ENCODE peak calls at places on chromosome 5, in five cellular contexts. Q is endothelial cell, W is HT1080, M is germinal center, D is MM.1S. L is an unnamed sample.

GRCh38 chr5:14143843-14144585 is 872 bp downstream of the TRIO start:
- DNase-seq in W (peak), D (peak), M (peak), Q (peak), L (peak)

GRCh38 chr5:180135128-180135955 is 63.8 kb upstream of the RNF130 start:
- DNase-seq in W (peak), Q (no peak), M (no peak), D (no peak), L (peak)

GRCh38 chr5:127002390-127002789 is 28.0 kb downstream of the MARCHF3 start:
- DNase-seq in W (peak), M (no peak), D (no peak), Q (no peak), L (no peak)

GRCh38 chr5:79728396-79728795 is 38.8 kb downstream of the CMYA5 start:
- DNase-seq in Q (no peak), W (peak), D (no peak), M (no peak), L (no peak)

GRCh38 chr5:133041910-133042309 is 9.9 kb upstream of the HSPA4 start:
- DNase-seq in M (no peak), D (no peak), Q (no peak), W (peak), L (no peak)

GRCh38 chr5:90161399-90161798 is 248.2 kb downstream of the CETN3 start:
- DNase-seq in M (peak), W (peak), Q (peak), D (no peak), L (peak)

GRCh38 chr5:27450607-27451006 is 412.2 kb upstream of the CDH9 start:
- DNase-seq in M (no peak), D (peak), Q (no peak), W (peak), L (no peak)

GRCh38 chr5:32130865-32131264 is 43.3 kb downstream of the GOLPH3 start:
- DNase-seq in W (no peak), M (no peak), D (no peak), Q (no peak), L (no peak)

GRCh38 chr5:129541648-129542251 is 81.7 kb downstream of the ADAMTS19 start:
- DNase-seq in M (peak), Q (no peak), W (peak), D (peak), L (no peak)

GRCh38 chr5:79111387-79111959 is at the start of gene BHMT:
- DNase-seq in D (no peak), M (no peak), Q (no peak), W (no peak), L (peak)

GRCh38 chr5:32613050-32613672 is 27.8 kb downstream of the SUB1 start:
- DNase-seq in M (peak), W (peak), D (peak), Q (peak), L (peak)

GRCh38 chr5:114361724-114362196 is at the start of gene KCNN2:
- DNase-seq in D (peak), M (peak), W (peak), Q (peak), L (peak)

GRCh38 chr5:143499480-143500114 is 96.1 kb upstream of the NR3C1 start:
- DNase-seq in M (no peak), D (no peak), W (no peak), Q (no peak), L (no peak)

GRCh38 chr5:177133845-177134652 is 476 bp downstream of the NSD1 start:
- DNase-seq in D (peak), M (peak), W (peak), Q (peak), L (peak)

GRCh38 chr5:150517272-150518152 is 9.6 kb downstream of the NDST1 start:
- DNase-seq in M (no peak), W (peak), D (no peak), Q (no peak), L (peak)

GRCh38 chr5:174755103-174755502 is 30.7 kb downstream of the MSX2 start:
- DNase-seq in Q (no peak), D (no peak), M (no peak), W (peak), L (no peak)

GRCh38 chr5:76372320-76373054 is 30.6 kb upstream of the IQGAP2 start:
- DNase-seq in W (peak), D (no peak), M (no peak), Q (no peak), L (no peak)

GRCh38 chr5:133753856-133754255 is 141.5 kb upstream of the FSTL4 start:
- DNase-seq in W (peak), D (no peak), M (no peak), Q (no peak), L (no peak)

GRCh38 chr5:54619732-54620582 is 102.4 kb downstream of the SNX18 start:
- DNase-seq in D (no peak), Q (no peak), W (peak), M (no peak), L (no peak)

GRCh38 chr5:109743041-109743531 is 53.4 kb downstream of the MAN2A1 start:
- DNase-seq in Q (no peak), W (no peak), D (peak), M (no peak), L (no peak)

GRCh38 chr5:72268753-72269410 is 51.2 kb downstream of the MRPS27 start:
- DNase-seq in W (no peak), Q (peak), D (peak), M (peak), L (peak)

L was measured in stomach.